ENCODE peak calls at places on chromosomes 16 and 17, in eight cellular contexts. I, V, W, N, J, M, T and F are unnamed samples.

GRCh38 chr17:82065193-82065637 is 389 bp downstream of the DUS1L start:
- DNase-seq in I (no peak), V (no peak), W (no peak), N (no peak), J (no peak), M (no peak), T (peak; percentile 51), F (no peak)

GRCh38 chr17:50426814-50427787 is 1.1 kb downstream of the ACSF2 start:
- DNase-seq in I (no peak), V (no peak), W (peak; percentile 30), N (peak; percentile 39), J (no peak), M (no peak), T (peak; percentile 27), F (peak; percentile 29)

GRCh38 chr17:74437702-74438101 is 5.8 kb downstream of the GPRC5C start:
- DNase-seq in I (no peak), V (no peak), W (no peak), N (no peak), J (no peak), M (no peak), T (peak; percentile 16), F (no peak)

GRCh38 chr17:71902931-71903506 is 217.8 kb upstream of the SOX9 start:
- DNase-seq in I (no peak), V (no peak), W (no peak), N (no peak), J (peak; percentile 25), M (no peak), T (no peak), F (no peak)

GRCh38 chr16:66740533-66740932 is 10.9 kb downstream of the DYNC1LI2 start:
- DNase-seq in I (no peak), V (no peak), W (peak; percentile 36), N (no peak), J (no peak), M (no peak), T (no peak), F (no peak)

GRCh38 chr17:50177983-50178834 is 12.4 kb downstream of the SGCA start:
- DNase-seq in I (peak; percentile 72), V (no peak), W (peak; percentile 79), N (peak; percentile 76), J (peak; percentile 94), M (no peak), T (peak; percentile 49), F (no peak)

GRCh38 chr16:81541314-81541713 is 96.7 kb downstream of the CMIP start:
- DNase-seq in I (no peak), V (no peak), W (no peak), N (no peak), J (no peak), M (no peak), T (no peak), F (no peak)

GRCh38 chr17:79970576-79971068 is 65.0 kb downstream of the TBC1D16 start:
- DNase-seq in I (no peak), V (peak; percentile 10), W (no peak), N (peak; percentile 67), J (no peak), M (peak; percentile 62), T (peak; percentile 37), F (peak; percentile 48)

GRCh38 chr17:3921853-3922319 is 5.6 kb upstream of the P2RX1 start:
- DNase-seq in I (no peak), V (no peak), W (no peak), N (no peak), J (no peak), M (no peak), T (no peak), F (no peak)

GRCh38 chr16:46549477-46549876 is 71.7 kb downstream of the SHCBP1 start:
- DNase-seq in I (no peak), V (no peak), W (no peak), N (no peak), J (no peak), M (no peak), T (no peak), F (no peak)

GRCh38 chr16:73050115-73051099 is 2.5 kb upstream of the ZFHX3 start:
- DNase-seq in I (peak; percentile 41), V (peak; percentile 44), W (no peak), N (no peak), J (no peak), M (no peak), T (no peak), F (no peak)